ENCODE peak calls at places on chromosomes 11 and 22, in eight cellular contexts. One of them, this sample, is unnamed.

GRCh38 chr11:131656179-131656838 is 285.9 kb downstream of the NTM start:
- DNase-seq in H1: no peak
- DNase-seq in A549: no peak
- DNase-seq in K562: no peak
- DNase-seq in stomach: no peak
- DNase-seq in ovary: no peak
- DNase-seq in tibial nerve: no peak
- DNase-seq in transverse colon: no peak
- DNase-seq in this sample: no peak

GRCh38 chr11:93155738-93156137 is 42.1 kb downstream of the SLC36A4 start:
- DNase-seq in ovary: no peak
- DNase-seq in A549: no peak
- DNase-seq in tibial nerve: no peak
- DNase-seq in transverse colon: no peak
- DNase-seq in stomach: no peak
- DNase-seq in H1: no peak
- DNase-seq in K562: no peak
- DNase-seq in this sample: no peak

GRCh38 chr11:66112041-66112491 is 42.0 kb downstream of the PACS1 start:
- DNase-seq in transverse colon: no peak
- DNase-seq in H1: no peak
- DNase-seq in ovary: no peak
- DNase-seq in stomach: no peak
- DNase-seq in tibial nerve: no peak
- DNase-seq in A549: peak; percentile 27
- DNase-seq in K562: peak; percentile 56
- DNase-seq in this sample: no peak

GRCh38 chr11:5791165-5791564 is at the start of gene OR52N1:
- DNase-seq in ovary: no peak
- DNase-seq in H1: no peak
- DNase-seq in transverse colon: no peak
- DNase-seq in stomach: no peak
- DNase-seq in tibial nerve: no peak
- DNase-seq in A549: no peak
- DNase-seq in K562: no peak
- DNase-seq in this sample: no peak

GRCh38 chr11:75100314-75100713 is 3.6 kb upstream of the OR2AT4 start:
- DNase-seq in stomach: no peak
- DNase-seq in H1: no peak
- DNase-seq in tibial nerve: no peak
- DNase-seq in K562: peak; percentile 90
- DNase-seq in transverse colon: no peak
- DNase-seq in A549: peak; percentile 87
- DNase-seq in ovary: no peak
- DNase-seq in this sample: no peak

GRCh38 chr22:29520851-29521250 is 32.7 kb downstream of the THOC5 start:
- DNase-seq in A549: peak; percentile 14
- DNase-seq in transverse colon: no peak
- DNase-seq in tibial nerve: no peak
- DNase-seq in ovary: no peak
- DNase-seq in stomach: no peak
- DNase-seq in K562: peak; percentile 31
- DNase-seq in H1: no peak
- DNase-seq in this sample: no peak

GRCh38 chr11:131918663-131919062 is 548.2 kb downstream of the NTM start:
- DNase-seq in A549: no peak
- DNase-seq in ovary: no peak
- DNase-seq in K562: no peak
- DNase-seq in H1: no peak
- DNase-seq in tibial nerve: no peak
- DNase-seq in transverse colon: no peak
- DNase-seq in stomach: no peak
- DNase-seq in this sample: no peak

GRCh38 chr11:105106140-105106539 is 33.4 kb downstream of the CARD18 start:
- DNase-seq in A549: no peak
- DNase-seq in K562: no peak
- DNase-seq in stomach: no peak
- DNase-seq in tibial nerve: no peak
- DNase-seq in ovary: no peak
- DNase-seq in H1: no peak
- DNase-seq in transverse colon: no peak
- DNase-seq in this sample: no peak

GRCh38 chr22:44634426-44635321 is 67.3 kb upstream of the PRR5 start:
- DNase-seq in stomach: no peak
- DNase-seq in tibial nerve: no peak
- DNase-seq in A549: no peak
- DNase-seq in transverse colon: no peak
- DNase-seq in K562: no peak
- DNase-seq in ovary: no peak
- DNase-seq in H1: no peak
- DNase-seq in this sample: no peak

GRCh38 chr11:41459602-41460405 is at the start of gene LRRC4C:
- DNase-seq in H1: no peak
- DNase-seq in tibial nerve: no peak
- DNase-seq in ovary: no peak
- DNase-seq in stomach: no peak
- DNase-seq in A549: no peak
- DNase-seq in K562: no peak
- DNase-seq in transverse colon: no peak
- DNase-seq in this sample: no peak

DNA sequence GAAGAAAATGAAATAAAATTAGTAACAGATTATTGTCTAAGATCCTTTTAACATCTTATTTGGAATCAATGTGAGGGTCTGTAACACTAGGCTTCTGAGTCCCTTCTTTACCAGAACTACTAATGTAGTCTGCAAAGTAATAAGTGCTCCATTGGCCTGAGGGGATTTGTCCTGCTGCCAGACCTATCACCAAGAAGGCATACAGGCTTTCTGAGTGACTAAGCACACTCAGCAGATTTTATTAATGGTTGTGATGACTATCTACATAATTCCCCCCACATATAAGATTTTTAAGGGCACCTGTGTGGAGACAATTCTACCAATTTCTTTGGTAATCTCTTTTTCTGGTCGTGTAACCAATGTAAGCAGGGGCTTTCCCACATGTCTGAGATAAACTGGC is 365.0 kb upstream of the FAT3 start:
- DNase-seq in A549: no peak
- DNase-seq in ovary: no peak
- DNase-seq in transverse colon: no peak
- DNase-seq in H1: no peak
- DNase-seq in K562: no peak
- DNase-seq in stomach: no peak
- DNase-seq in tibial nerve: no peak
- DNase-seq in this sample: no peak
- TF ChIP-seq EP300 in A549: no peak
- TF ChIP-seq EP300 in ovary: no peak
- TF ChIP-seq EP300 in transverse colon: no peak
- TF ChIP-seq EP300 in H1: no peak
- TF ChIP-seq EP300 in K562: no peak
- TF ChIP-seq EP300 in stomach: no peak
- TF ChIP-seq EP300 in tibial nerve: no peak
- TF ChIP-seq EP300 in this sample: no peak

GRCh38 chr11:28107726-28108618 is at the start of the genes KIF18A and METTL15:
- DNase-seq in H1: peak; percentile 98
- DNase-seq in tibial nerve: peak; percentile 100
- DNase-seq in stomach: peak; percentile 100
- DNase-seq in A549: peak; percentile 100
- DNase-seq in K562: peak; percentile 99
- DNase-seq in ovary: peak; percentile 100
- DNase-seq in transverse colon: peak; percentile 100
- DNase-seq in this sample: peak; percentile 100
- TF ChIP-seq POLR2A in H1: peak; percentile 83
- TF ChIP-seq POLR2A in tibial nerve: peak; percentile 75
- TF ChIP-seq POLR2A in stomach: no peak
- TF ChIP-seq POLR2A in A549: peak; percentile 70
- TF ChIP-seq POLR2A in K562: peak; percentile 92
- TF ChIP-seq POLR2A in ovary: peak; percentile 71
- TF ChIP-seq POLR2A in transverse colon: peak; percentile 87
- TF ChIP-seq POLR2A in this sample: peak; percentile 57

GRCh38 chr11:10655227-10655626 is 38.3 kb downstream of the IRAG1 start:
- DNase-seq in A549: no peak
- DNase-seq in K562: no peak
- DNase-seq in H1: no peak
- DNase-seq in transverse colon: no peak
- DNase-seq in stomach: no peak
- DNase-seq in tibial nerve: no peak
- DNase-seq in ovary: no peak
- DNase-seq in this sample: no peak

GRCh38 chr11:10658621-10659338 is 34.8 kb downstream of the IRAG1 start:
- DNase-seq in K562: no peak
- DNase-seq in stomach: no peak
- DNase-seq in ovary: no peak
- DNase-seq in H1: no peak
- DNase-seq in tibial nerve: no peak
- DNase-seq in A549: no peak
- DNase-seq in transverse colon: no peak
- DNase-seq in this sample: no peak

GRCh38 chr11:10655931-10656576 is 37.5 kb downstream of the IRAG1 start:
- DNase-seq in tibial nerve: no peak
- DNase-seq in A549: no peak
- DNase-seq in K562: no peak
- DNase-seq in ovary: no peak
- DNase-seq in transverse colon: no peak
- DNase-seq in stomach: no peak
- DNase-seq in H1: no peak
- DNase-seq in this sample: no peak

GRCh38 chr11:10659339-10660216 is 34.0 kb downstream of the IRAG1 start:
- DNase-seq in stomach: no peak
- DNase-seq in tibial nerve: no peak
- DNase-seq in transverse colon: peak; percentile 37
- DNase-seq in K562: peak; percentile 89
- DNase-seq in A549: peak; percentile 84
- DNase-seq in H1: no peak
- DNase-seq in ovary: no peak
- DNase-seq in this sample: peak; percentile 78

GRCh38 chr11:10657308-10658271 is 36.0 kb downstream of the IRAG1 start:
- DNase-seq in ovary: peak; percentile 42
- DNase-seq in H1: no peak
- DNase-seq in A549: peak; percentile 25
- DNase-seq in K562: peak; percentile 76
- DNase-seq in transverse colon: no peak
- DNase-seq in stomach: no peak
- DNase-seq in tibial nerve: no peak
- DNase-seq in this sample: no peak
- H3K4me3 ChIP-seq in ovary: no peak overlapping the region
- H3K4me3 ChIP-seq in H1: no peak overlapping the region
- H3K4me3 ChIP-seq in A549: no peak overlapping the region
- H3K4me3 ChIP-seq in K562: no peak overlapping the region
- H3K4me3 ChIP-seq in transverse colon: no peak overlapping the region
- H3K4me3 ChIP-seq in stomach: peak overlapping the region; percentile 4
- H3K4me3 ChIP-seq in tibial nerve: no peak overlapping the region
- H3K4me3 ChIP-seq in this sample: no peak overlapping the region

GRCh38 chr11:36389006-36389405 is 92.9 kb downstream of the PRR5L start:
- DNase-seq in stomach: no peak
- DNase-seq in tibial nerve: no peak
- DNase-seq in ovary: no peak
- DNase-seq in H1: no peak
- DNase-seq in K562: no peak
- DNase-seq in transverse colon: no peak
- DNase-seq in A549: no peak
- DNase-seq in this sample: no peak

GRCh38 chr11:36391062-36391461 is 95.0 kb downstream of the PRR5L start:
- DNase-seq in A549: no peak
- DNase-seq in H1: no peak
- DNase-seq in ovary: no peak
- DNase-seq in transverse colon: no peak
- DNase-seq in K562: no peak
- DNase-seq in stomach: no peak
- DNase-seq in tibial nerve: no peak
- DNase-seq in this sample: no peak

GRCh38 chr11:36386411-36386810 is 90.3 kb downstream of the PRR5L start:
- DNase-seq in stomach: no peak
- DNase-seq in H1: no peak
- DNase-seq in tibial nerve: no peak
- DNase-seq in K562: no peak
- DNase-seq in transverse colon: no peak
- DNase-seq in ovary: no peak
- DNase-seq in A549: no peak
- DNase-seq in this sample: no peak

GRCh38 chr11:36388086-36388485 is 92.0 kb downstream of the PRR5L start:
- DNase-seq in K562: no peak
- DNase-seq in transverse colon: no peak
- DNase-seq in tibial nerve: no peak
- DNase-seq in H1: no peak
- DNase-seq in stomach: no peak
- DNase-seq in A549: no peak
- DNase-seq in ovary: no peak
- DNase-seq in this sample: no peak

DNA sequence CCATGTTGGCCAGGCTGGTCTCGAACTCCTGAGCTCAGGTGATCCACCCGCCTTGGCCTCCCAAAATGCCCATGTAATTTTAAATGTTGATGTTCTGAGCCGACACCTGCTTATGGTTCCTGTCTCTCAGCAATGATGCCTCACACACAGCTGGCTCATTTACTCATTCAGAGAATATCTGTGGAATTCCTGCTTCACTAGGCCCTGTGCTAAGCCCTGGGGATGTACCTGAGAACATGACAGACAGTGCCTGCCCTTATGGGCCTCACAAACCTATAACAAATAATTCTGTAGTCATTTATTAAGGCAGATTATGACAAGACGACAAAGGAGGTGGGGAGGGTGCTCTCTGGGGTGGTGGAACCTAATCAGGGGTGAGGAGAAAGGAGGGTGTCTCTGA is 93.7 kb downstream of the PRR5L start:
- DNase-seq in stomach: no peak
- DNase-seq in H1: no peak
- DNase-seq in A549: no peak
- DNase-seq in transverse colon: no peak
- DNase-seq in K562: no peak
- DNase-seq in tibial nerve: no peak
- DNase-seq in ovary: no peak
- DNase-seq in this sample: no peak
- TF ChIP-seq EP300 in stomach: no peak
- TF ChIP-seq EP300 in H1: no peak
- TF ChIP-seq EP300 in A549: no peak
- TF ChIP-seq EP300 in transverse colon: no peak
- TF ChIP-seq EP300 in K562: no peak
- TF ChIP-seq EP300 in tibial nerve: no peak
- TF ChIP-seq EP300 in ovary: no peak
- TF ChIP-seq EP300 in this sample: no peak

DNA sequence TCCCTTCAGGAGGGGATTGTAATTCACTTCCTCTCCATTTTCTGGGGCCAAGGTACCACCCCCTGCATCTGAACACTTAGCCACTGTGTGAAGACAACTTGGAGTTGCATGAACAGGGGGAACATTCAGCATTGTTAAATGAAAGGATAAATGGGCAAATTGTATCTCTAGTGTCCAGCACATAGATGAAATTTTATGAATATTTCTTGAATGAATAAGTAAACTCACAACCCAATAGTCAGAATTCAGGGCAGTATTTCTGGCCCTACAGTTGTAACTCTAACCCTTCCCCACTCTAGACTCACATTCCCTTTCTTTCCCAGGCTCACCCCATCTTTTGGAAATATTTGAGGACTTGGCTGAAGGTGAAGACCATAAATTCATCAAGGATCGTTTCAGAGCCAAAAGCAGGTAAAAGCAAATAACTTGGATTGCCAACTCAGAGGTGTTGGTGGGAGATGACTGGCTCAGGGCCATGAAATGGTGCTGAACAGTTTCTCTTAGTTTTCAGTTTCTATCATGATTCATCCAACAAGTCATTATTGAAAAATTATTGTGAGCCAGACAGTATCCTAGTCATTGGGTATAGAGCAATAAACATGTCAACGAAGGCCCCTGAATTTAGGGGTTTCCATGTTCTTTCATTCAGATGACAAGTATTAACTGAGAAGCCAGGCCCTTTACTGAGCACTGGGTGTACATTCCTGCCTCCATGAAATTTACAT is 33.3 kb upstream of the ZC3H12C start:
- DNase-seq in stomach: no peak
- DNase-seq in K562: no peak
- DNase-seq in H1: no peak
- DNase-seq in tibial nerve: no peak
- DNase-seq in ovary: no peak
- DNase-seq in transverse colon: no peak
- DNase-seq in A549: no peak
- DNase-seq in this sample: no peak
- TF ChIP-seq POLR2A in stomach: no peak
- TF ChIP-seq POLR2A in K562: no peak
- TF ChIP-seq POLR2A in H1: no peak
- TF ChIP-seq POLR2A in tibial nerve: no peak
- TF ChIP-seq POLR2A in ovary: no peak
- TF ChIP-seq POLR2A in transverse colon: no peak
- TF ChIP-seq POLR2A in A549: no peak
- TF ChIP-seq POLR2A in this sample: no peak

This sample was measured in suprapubic skin.